ENCODE peak calls at places on chromosomes 12 and 14, in four cellular contexts. I is K562, R is sigmoid colon, M is A549. Q is an unnamed sample.

GRCh38 chr12:61891632-61892031 is 368.6 kb upstream of the USP15 start:
- DNase-seq in M (no peak), I (no peak), R (no peak), Q (no peak)

GRCh38 chr14:31127690-31128089 is 79.9 kb downstream of the HECTD1 start:
- DNase-seq in R (no peak), I (no peak), M (no peak), Q (no peak)

GRCh38 chr14:69260979-69261605 is 1.1 kb downstream of the GALNT16 start:
- DNase-seq in I (peak), M (peak), R (no peak), Q (peak)

GRCh38 chr14:55051165-55051425 is 352 bp upstream of the MAPK1IP1L start:
- DNase-seq in M (no peak), R (no peak), I (no peak), Q (no peak)

GRCh38 chr12:109560867-109561710 is 12.2 kb downstream of the MMAB start:
- DNase-seq in I (no peak), R (no peak), M (no peak), Q (no peak)

GRCh38 chr14:99633141-99633540 is 11.8 kb upstream of the HHIPL1 start:
- DNase-seq in R (no peak), I (no peak), M (no peak), Q (no peak)

GRCh38 chr12:89280833-89281533 is 71.3 kb downstream of the DUSP6 start:
- DNase-seq in M (no peak), I (no peak), R (no peak), Q (no peak)

GRCh38 chr12:22396253-22396652 is 61.7 kb upstream of the ST8SIA1 start:
- DNase-seq in R (no peak), I (no peak), M (no peak), Q (no peak)

GRCh38 chr14:99117671-99118045 is 154.3 kb downstream of the BCL11B start:
- DNase-seq in I (no peak), R (no peak), M (no peak), Q (no peak)

GRCh38 chr14:91911474-91912032 is 35.9 kb downstream of the FBLN5 start:
- DNase-seq in M (peak), R (peak), I (peak), Q (peak)

GRCh38 chr12:103771466-103771865 is 69.6 kb downstream of the NT5DC3 start:
- DNase-seq in M (peak), I (peak), R (peak), Q (peak)

GRCh38 chr14:95303107-95303506 is 16.6 kb downstream of the CLMN start:
- DNase-seq in I (no peak), M (no peak), R (no peak), Q (no peak)

GRCh38 chr14:60984225-60984624 is 3.2 kb downstream of the SLC38A6 start:
- DNase-seq in R (no peak), M (no peak), I (no peak), Q (no peak)
- H3K4me3 ChIP-seq in R (no peak), M (no peak), I (no peak), Q (no peak)

DNA sequence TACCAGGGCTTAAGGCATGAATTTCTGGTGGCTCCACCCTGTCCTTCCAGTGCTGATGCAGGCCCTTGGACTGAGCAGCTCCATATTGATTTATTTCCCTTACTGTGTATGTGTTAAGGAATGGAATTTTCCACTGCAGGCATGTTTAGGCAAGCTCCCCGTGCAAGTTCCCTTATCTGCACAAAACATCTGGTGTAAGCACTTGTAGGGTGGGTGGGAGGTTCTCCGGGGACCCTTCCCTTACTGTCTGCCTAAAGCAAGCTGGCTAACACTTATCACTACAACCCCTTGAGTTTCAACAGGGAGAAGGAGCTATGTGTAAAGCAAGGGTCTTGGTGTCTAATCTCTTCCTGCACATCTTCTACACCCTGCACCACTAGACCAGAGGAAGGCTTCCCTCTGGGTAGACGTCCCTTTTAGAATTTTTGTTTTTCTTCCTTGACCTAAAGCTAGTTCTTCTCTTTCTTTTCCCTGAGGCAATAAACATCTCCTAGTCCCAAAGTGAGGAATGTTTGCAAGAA is 22.0 kb upstream of the DRAM1 start:
- DNase-seq in I (peak), M (no peak), R (no peak), Q (no peak)
- TF ChIP-seq EP300 in I (peak), M (no peak), R (no peak), Q (no peak)

GRCh38 chr14:22002860-22003284 is 329.3 kb upstream of the OR4E1 start:
- DNase-seq in M (no peak), I (peak), R (no peak), Q (no peak)
- H3K4me3 ChIP-seq in M (no peak), I (no peak), R (no peak), Q (no peak)

GRCh38 chr12:68158427-68158826 is 1.1 kb downstream of the IFNG start:
- DNase-seq in M (no peak), I (peak), R (no peak), Q (no peak)

GRCh38 chr12:68163546-68164210 is 4.1 kb upstream of the IFNG start:
- DNase-seq in R (no peak), M (no peak), I (no peak), Q (no peak)

GRCh38 chr12:68159681-68160304 is at the start of gene IFNG:
- DNase-seq in R (no peak), I (no peak), M (no peak), Q (no peak)

GRCh38 chr12:68166317-68166830 is 6.8 kb upstream of the IFNG start:
- DNase-seq in I (no peak), M (no peak), R (no peak), Q (no peak)

DNA sequence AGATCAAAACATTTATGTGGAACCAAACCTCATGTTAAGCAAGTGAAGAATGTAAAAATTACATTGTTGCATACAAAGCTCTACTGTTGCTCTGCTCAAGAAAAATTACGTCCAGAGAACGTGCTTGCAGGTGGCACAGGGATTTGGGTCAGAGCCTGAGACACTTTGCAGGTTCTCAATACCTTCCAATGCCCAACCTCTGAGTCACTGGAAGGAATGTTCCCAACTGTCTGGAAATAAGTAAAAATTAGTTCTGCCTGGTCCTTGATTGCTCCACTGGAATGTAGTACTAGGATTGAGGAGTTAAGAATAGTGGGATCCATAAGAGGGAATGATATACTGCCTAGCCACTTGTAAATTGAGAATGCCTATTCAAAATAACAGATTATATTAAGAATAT is 2.8 kb upstream of the IFNG start:
- DNase-seq in I (no peak), M (no peak), R (no peak), Q (no peak)
- TF ChIP-seq EP300 in I (no peak), M (no peak), R (no peak), Q (no peak)

DNA sequence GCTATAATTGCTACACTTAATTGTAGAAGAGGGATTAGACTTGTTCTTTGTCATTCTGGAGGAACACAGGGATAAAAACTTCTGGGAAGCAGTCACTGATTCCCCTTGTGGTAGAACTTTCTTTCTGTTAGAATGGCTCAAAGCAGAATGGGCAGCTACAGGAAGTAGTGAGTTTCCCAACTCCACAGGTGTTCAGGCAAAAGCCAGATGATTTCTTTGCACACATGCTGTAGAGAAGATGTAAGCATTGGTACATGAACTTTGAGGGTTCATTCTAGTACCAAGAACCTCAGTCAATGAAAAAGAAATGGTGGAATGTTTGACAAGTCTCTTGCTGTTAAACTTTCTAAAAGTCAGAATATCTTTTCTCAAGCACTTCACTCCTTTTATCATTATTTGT is 4.3 kb downstream of the NDUFA9 start:
- DNase-seq in M (no peak), R (no peak), I (no peak), Q (no peak)
- H3K4me3 ChIP-seq in M (no peak), R (no peak), I (no peak), Q (no peak)

GRCh38 chr12:119176267-119177055 is 2.3 kb upstream of the HSPB8 start:
- DNase-seq in R (peak), I (no peak), M (peak), Q (peak)
- TF ChIP-seq EP300 in R (peak), I (no peak), M (no peak), Q (peak)

DNA sequence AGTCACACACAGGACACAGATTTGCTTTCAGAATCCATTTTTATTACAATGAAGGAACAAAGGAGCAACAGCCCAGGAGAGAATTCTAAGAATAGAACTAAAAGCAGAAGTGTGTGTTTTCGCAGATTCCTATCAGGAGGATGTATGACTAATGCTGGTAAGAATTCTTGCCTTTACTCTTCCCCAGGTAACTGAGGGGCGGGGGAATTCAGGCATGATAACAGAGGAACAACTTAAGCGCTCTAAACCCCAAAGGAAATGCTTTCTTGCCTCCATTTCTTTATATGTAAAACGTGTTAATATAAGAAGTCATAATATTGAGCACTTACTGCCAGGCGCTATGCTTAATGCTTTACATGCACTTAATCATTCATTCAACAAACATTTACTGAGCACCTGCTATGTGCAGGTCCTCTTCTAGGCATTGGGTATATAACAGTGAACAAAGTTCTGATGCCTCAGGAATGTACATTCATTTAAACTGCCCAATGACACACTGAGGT is 4.5 kb downstream of the HCAR1 start:
- DNase-seq in R (no peak), I (peak), M (no peak), Q (peak)
- H3K4me3 ChIP-seq in R (no peak), I (no peak), M (no peak), Q (peak)

DNA sequence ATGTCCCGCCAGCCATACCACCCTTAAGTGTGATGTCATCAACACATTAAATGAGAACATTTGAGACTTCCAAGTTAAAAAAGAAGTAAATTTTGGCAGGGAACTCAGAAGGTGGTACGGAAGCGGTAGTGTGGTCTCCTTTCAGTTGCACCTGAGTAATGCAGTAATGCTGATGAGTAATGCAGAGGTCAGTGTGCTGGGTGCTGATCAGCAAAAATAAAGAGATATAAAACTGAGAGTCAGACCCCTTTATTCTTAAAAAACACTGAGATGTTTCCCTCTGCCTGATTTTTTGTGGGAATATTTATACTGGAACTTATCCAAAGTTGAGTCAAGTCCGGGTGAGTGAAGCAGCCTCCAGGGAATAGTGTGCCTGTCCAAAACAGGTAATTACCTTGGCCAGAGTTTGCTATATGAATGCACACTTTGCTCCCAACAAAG is 370.6 kb upstream of the PRICKLE1 start:
- DNase-seq in I (no peak), M (no peak), R (no peak), Q (no peak)
- TF ChIP-seq EP300 in I (no peak), M (no peak), R (no peak), Q (no peak)

GRCh38 chr12:14261096-14261495 is 104.4 kb upstream of the ATF7IP start:
- DNase-seq in I (no peak), M (no peak), R (no peak), Q (no peak)

GRCh38 chr12:14261861-14262260 is 103.6 kb upstream of the ATF7IP start:
- DNase-seq in R (no peak), I (no peak), M (no peak), Q (no peak)

GRCh38 chr12:14259481-14260010 is 105.9 kb upstream of the ATF7IP start:
- DNase-seq in R (no peak), I (no peak), M (no peak), Q (no peak)

GRCh38 chr12:14258468-14258947 is 107.0 kb upstream of the ATF7IP start:
- DNase-seq in M (no peak), I (no peak), R (no peak), Q (no peak)

GRCh38 chr12:14260011-14260993 is 105.2 kb upstream of the ATF7IP start:
- DNase-seq in M (no peak), R (peak), I (peak), Q (peak)
- H3K4me3 ChIP-seq in M (no peak), R (peak), I (no peak), Q (peak)

DNA sequence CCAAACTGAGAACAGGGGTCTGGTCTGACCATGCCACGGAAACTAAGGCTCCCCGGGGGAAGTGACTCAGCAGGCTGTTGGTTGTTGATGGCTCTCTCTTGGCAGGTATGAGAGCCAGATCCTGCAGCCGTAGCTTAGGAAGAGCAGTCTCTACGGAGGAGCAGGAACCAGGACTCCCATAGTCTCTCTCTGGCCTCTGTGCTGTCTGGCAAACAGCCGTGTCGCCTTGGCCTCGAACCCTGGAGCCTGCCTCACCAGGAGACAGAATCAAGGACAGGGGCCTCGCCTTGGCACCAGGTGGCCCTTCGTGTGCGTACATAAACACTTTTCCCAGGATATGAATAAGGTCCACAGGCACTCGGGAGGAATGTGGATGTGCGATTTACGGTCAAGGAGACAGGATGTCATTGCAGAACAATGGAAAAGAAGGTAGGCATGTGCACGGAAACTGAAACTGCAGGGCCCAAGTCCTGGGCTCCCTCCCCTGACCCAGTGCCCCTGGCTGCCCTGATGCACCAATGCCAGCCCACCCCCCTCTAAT is 7.9 kb downstream of the VWF start:
- DNase-seq in M (no peak), I (no peak), R (no peak), Q (no peak)
- TF ChIP-seq EP300 in M (no peak), I (no peak), R (no peak), Q (peak)